ENCODE peak calls at places on chromosomes 5 and 9, in six cellular contexts. One of them, this sample, is unnamed.

GRCh38 chr5:17992296-17992695 is 358.0 kb downstream of the TAF11L14 start:
- DNase-seq in H1: no peak
- DNase-seq in IMR-90: no peak
- DNase-seq in mesenchymal stem cell: no peak
- DNase-seq in H9: no peak
- DNase-seq in neuronal stem cell: no peak
- DNase-seq in this sample: no peak

GRCh38 chr5:72510610-72511121 is 3.5 kb upstream of the ZNF366 start:
- DNase-seq in H1: no peak
- DNase-seq in IMR-90: peak
- DNase-seq in mesenchymal stem cell: peak
- DNase-seq in H9: no peak
- DNase-seq in neuronal stem cell: no peak
- DNase-seq in this sample: no peak

GRCh38 chr5:145510324-145510723 is 324.8 kb downstream of the PRELID2 start:
- DNase-seq in H1: no peak
- DNase-seq in IMR-90: peak
- DNase-seq in mesenchymal stem cell: peak
- DNase-seq in H9: no peak
- DNase-seq in neuronal stem cell: no peak
- DNase-seq in this sample: no peak

GRCh38 chr9:25742241-25742640 is 64.0 kb upstream of the TUSC1 start:
- DNase-seq in H1: no peak
- DNase-seq in IMR-90: no peak
- DNase-seq in mesenchymal stem cell: no peak
- DNase-seq in H9: no peak
- DNase-seq in neuronal stem cell: peak
- DNase-seq in this sample: peak

GRCh38 chr5:136016945-136017530 is 11.8 kb upstream of the TGFBI start:
- DNase-seq in H1: no peak
- DNase-seq in IMR-90: peak
- DNase-seq in mesenchymal stem cell: peak
- DNase-seq in H9: no peak
- DNase-seq in neuronal stem cell: no peak
- DNase-seq in this sample: no peak

GRCh38 chr5:149581192-149581861 is at the start of gene ARHGEF37:
- DNase-seq in H1: peak
- DNase-seq in IMR-90: no peak
- DNase-seq in mesenchymal stem cell: peak
- DNase-seq in H9: peak
- DNase-seq in neuronal stem cell: peak
- DNase-seq in this sample: peak

GRCh38 chr5:15720515-15720914 is 220.5 kb downstream of the FBXL7 start:
- DNase-seq in H1: no peak
- DNase-seq in IMR-90: no peak
- DNase-seq in mesenchymal stem cell: no peak
- DNase-seq in H9: no peak
- DNase-seq in neuronal stem cell: no peak
- DNase-seq in this sample: no peak

GRCh38 chr9:26928966-26929495 is 18.0 kb downstream of the PLAA start:
- DNase-seq in H1: no peak
- DNase-seq in IMR-90: no peak
- DNase-seq in mesenchymal stem cell: no peak
- DNase-seq in H9: no peak
- DNase-seq in neuronal stem cell: no peak
- DNase-seq in this sample: no peak

GRCh38 chr5:54900906-54901725 is 84.3 kb downstream of the ESM1 start:
- DNase-seq in H1: no peak
- DNase-seq in IMR-90: peak
- DNase-seq in mesenchymal stem cell: peak
- DNase-seq in H9: no peak
- DNase-seq in neuronal stem cell: no peak
- DNase-seq in this sample: no peak

GRCh38 chr5:14977058-14977640 is 105.6 kb upstream of the ANKH start:
- DNase-seq in H1: no peak
- DNase-seq in IMR-90: no peak
- DNase-seq in mesenchymal stem cell: no peak
- DNase-seq in H9: no peak
- DNase-seq in neuronal stem cell: no peak
- DNase-seq in this sample: no peak

GRCh38 chr9:13865869-13866268 is 448.1 kb downstream of the NFIB start:
- DNase-seq in H1: no peak
- DNase-seq in IMR-90: no peak
- DNase-seq in mesenchymal stem cell: no peak
- DNase-seq in H9: no peak
- DNase-seq in neuronal stem cell: no peak
- DNase-seq in this sample: no peak

GRCh38 chr9:70587143-70587710 is 172.8 kb upstream of the KLF9 start:
- DNase-seq in H1: no peak
- DNase-seq in IMR-90: peak
- DNase-seq in mesenchymal stem cell: peak
- DNase-seq in H9: no peak
- DNase-seq in neuronal stem cell: no peak
- DNase-seq in this sample: no peak

GRCh38 chr9:2967779-2968178 is 123.9 kb upstream of the PUM3 start:
- DNase-seq in H1: no peak
- DNase-seq in IMR-90: no peak
- DNase-seq in mesenchymal stem cell: no peak
- DNase-seq in H9: no peak
- DNase-seq in neuronal stem cell: no peak
- DNase-seq in this sample: no peak

GRCh38 chr5:55051357-55051756 is 27.3 kb downstream of the GZMK start:
- DNase-seq in H1: no peak
- DNase-seq in IMR-90: no peak
- DNase-seq in mesenchymal stem cell: no peak
- DNase-seq in H9: no peak
- DNase-seq in neuronal stem cell: no peak
- DNase-seq in this sample: no peak

GRCh38 chr9:27117489-27118135 is 8.6 kb downstream of the TEK start:
- DNase-seq in H1: no peak
- DNase-seq in IMR-90: no peak
- DNase-seq in mesenchymal stem cell: no peak
- DNase-seq in H9: peak
- DNase-seq in neuronal stem cell: no peak
- DNase-seq in this sample: peak

GRCh38 chr5:33969572-33970452 is 14.7 kb downstream of the SLC45A2 start:
- DNase-seq in H1: no peak
- DNase-seq in IMR-90: peak
- DNase-seq in mesenchymal stem cell: peak
- DNase-seq in H9: peak
- DNase-seq in neuronal stem cell: peak
- DNase-seq in this sample: peak

GRCh38 chr5:72177538-72177937 is 70.3 kb downstream of the MAP1B start:
- DNase-seq in H1: no peak
- DNase-seq in IMR-90: no peak
- DNase-seq in mesenchymal stem cell: no peak
- DNase-seq in H9: no peak
- DNase-seq in neuronal stem cell: no peak
- DNase-seq in this sample: no peak

GRCh38 chr5:72265032-72265903 is 54.8 kb downstream of the MRPS27 start:
- DNase-seq in H1: no peak
- DNase-seq in IMR-90: no peak
- DNase-seq in mesenchymal stem cell: no peak
- DNase-seq in H9: no peak
- DNase-seq in neuronal stem cell: no peak
- DNase-seq in this sample: no peak

GRCh38 chr5:10863763-10864383 is 102.8 kb upstream of the DAP start:
- DNase-seq in H1: peak
- DNase-seq in IMR-90: peak
- DNase-seq in mesenchymal stem cell: peak
- DNase-seq in H9: peak
- DNase-seq in neuronal stem cell: peak
- DNase-seq in this sample: peak

GRCh38 chr9:26813247-26813646 is 79.4 kb downstream of the CAAP1 start:
- DNase-seq in H1: no peak
- DNase-seq in IMR-90: no peak
- DNase-seq in mesenchymal stem cell: no peak
- DNase-seq in H9: no peak
- DNase-seq in neuronal stem cell: no peak
- DNase-seq in this sample: no peak

GRCh38 chr9:132995906-132996305 is 17.4 kb downstream of the GFI1B start:
- DNase-seq in H1: no peak
- DNase-seq in IMR-90: no peak
- DNase-seq in mesenchymal stem cell: no peak
- DNase-seq in H9: no peak
- DNase-seq in neuronal stem cell: no peak
- DNase-seq in this sample: no peak

GRCh38 chr5:159825551-159826051 is 90.7 kb upstream of the ADRA1B start:
- DNase-seq in H1: no peak
- DNase-seq in IMR-90: no peak
- DNase-seq in mesenchymal stem cell: no peak
- DNase-seq in H9: no peak
- DNase-seq in neuronal stem cell: no peak
- DNase-seq in this sample: no peak

GRCh38 chr5:91307023-91307422 is 76.1 kb downstream of the ARRDC3 start:
- DNase-seq in H1: no peak
- DNase-seq in IMR-90: peak
- DNase-seq in mesenchymal stem cell: no peak
- DNase-seq in H9: no peak
- DNase-seq in neuronal stem cell: no peak
- DNase-seq in this sample: no peak

GRCh38 chr5:93791520-93791972 is 50.1 kb upstream of the POU5F2 start:
- DNase-seq in H1: no peak
- DNase-seq in IMR-90: peak
- DNase-seq in mesenchymal stem cell: peak
- DNase-seq in H9: no peak
- DNase-seq in neuronal stem cell: no peak
- DNase-seq in this sample: peak

DNA sequence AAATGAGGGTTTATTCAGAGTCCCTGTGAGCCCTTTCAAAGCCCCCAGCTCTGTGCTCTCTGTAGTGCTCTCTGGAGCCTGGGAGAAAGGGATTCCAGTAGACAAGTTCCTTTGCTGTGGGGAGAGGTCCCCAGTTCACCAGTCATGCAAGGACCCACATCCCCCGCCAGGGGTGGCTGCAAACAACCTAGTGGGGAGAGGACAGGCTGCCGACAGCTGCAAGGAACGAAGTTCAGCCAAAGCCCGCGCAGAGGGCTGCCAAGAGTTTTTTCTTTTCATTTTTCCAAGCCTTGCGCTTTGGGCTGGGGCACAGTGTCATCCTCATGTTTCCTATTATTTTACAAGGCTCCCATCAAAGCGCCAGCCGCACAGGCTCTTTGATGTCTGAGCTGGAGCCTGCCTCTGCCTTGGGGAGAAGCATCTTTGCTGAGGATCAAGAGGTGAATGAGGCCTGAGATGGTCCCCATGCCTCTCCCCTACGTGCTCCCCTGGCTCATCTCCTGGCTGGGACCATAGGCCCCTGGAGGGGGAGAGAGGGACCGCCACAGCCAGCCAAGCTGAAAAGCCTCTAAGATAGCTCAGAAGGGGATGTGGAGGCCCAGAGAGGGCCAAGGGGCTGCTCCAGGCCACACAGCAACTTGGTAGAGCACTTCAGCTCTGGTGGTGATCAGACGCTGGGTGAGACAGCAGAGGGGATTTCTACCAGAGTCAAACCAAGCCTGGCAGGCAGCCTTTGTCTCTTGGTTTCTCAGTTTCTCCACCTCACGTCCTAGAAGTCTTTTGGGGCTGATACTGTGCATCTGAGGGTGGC is 50.5 kb upstream of the SYNPO start:
- DNase-seq in H1: no peak
- DNase-seq in IMR-90: peak
- DNase-seq in mesenchymal stem cell: peak
- DNase-seq in H9: peak
- DNase-seq in neuronal stem cell: no peak
- DNase-seq in this sample: peak
- H2AK5ac ChIP-seq in H1: no peak
- H2AK5ac ChIP-seq in IMR-90: no peak
- H2AK5ac ChIP-seq in mesenchymal stem cell: no peak
- H2AK5ac ChIP-seq in H9: no peak
- H2AK5ac ChIP-seq in neuronal stem cell: peak
- H2AK5ac ChIP-seq in this sample: no peak

GRCh38 chr9:114804504-114804903 is 1.3 kb downstream of the TNFSF15 start:
- DNase-seq in H1: no peak
- DNase-seq in IMR-90: peak
- DNase-seq in mesenchymal stem cell: peak
- DNase-seq in H9: no peak
- DNase-seq in neuronal stem cell: no peak
- DNase-seq in this sample: no peak
- H2AK5ac ChIP-seq in H1: no peak
- H2AK5ac ChIP-seq in IMR-90: peak
- H2AK5ac ChIP-seq in mesenchymal stem cell: peak
- H2AK5ac ChIP-seq in H9: no peak
- H2AK5ac ChIP-seq in neuronal stem cell: no peak
- H2AK5ac ChIP-seq in this sample: no peak

DNA sequence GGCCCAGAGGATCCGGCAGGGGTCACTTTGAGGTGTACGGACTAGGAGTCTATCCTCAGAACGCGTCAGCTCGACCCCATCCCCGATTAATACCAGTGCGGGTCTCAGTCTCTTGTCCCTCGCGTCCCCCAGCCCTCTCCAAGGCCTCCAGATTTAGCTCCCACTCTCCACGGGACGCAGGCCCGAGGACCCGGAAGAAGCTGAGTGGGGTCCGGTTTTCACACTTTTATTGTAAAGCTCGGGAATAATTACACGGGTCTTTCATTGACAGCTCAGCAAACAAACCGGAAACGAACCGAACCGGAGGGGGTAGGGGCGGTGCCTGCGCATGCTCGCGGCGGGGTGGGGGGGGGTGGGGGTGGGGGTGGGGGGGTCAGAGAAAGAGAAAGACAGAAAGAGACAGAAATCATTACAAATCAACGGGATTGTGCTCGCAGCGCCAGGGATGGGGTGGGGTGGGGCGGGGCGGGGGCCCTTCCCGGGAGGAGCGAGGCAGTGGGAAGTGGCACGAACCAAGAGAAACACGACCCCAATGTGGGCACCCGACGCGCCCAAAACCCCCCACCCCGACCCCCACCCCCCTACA is 27.9 kb downstream of the PCDH1 start:
- DNase-seq in H1: no peak
- DNase-seq in IMR-90: peak
- DNase-seq in mesenchymal stem cell: no peak
- DNase-seq in H9: no peak
- DNase-seq in neuronal stem cell: peak
- DNase-seq in this sample: peak
- H2AK5ac ChIP-seq in H1: peak
- H2AK5ac ChIP-seq in IMR-90: peak
- H2AK5ac ChIP-seq in mesenchymal stem cell: peak
- H2AK5ac ChIP-seq in H9: no peak
- H2AK5ac ChIP-seq in neuronal stem cell: peak
- H2AK5ac ChIP-seq in this sample: peak

DNA sequence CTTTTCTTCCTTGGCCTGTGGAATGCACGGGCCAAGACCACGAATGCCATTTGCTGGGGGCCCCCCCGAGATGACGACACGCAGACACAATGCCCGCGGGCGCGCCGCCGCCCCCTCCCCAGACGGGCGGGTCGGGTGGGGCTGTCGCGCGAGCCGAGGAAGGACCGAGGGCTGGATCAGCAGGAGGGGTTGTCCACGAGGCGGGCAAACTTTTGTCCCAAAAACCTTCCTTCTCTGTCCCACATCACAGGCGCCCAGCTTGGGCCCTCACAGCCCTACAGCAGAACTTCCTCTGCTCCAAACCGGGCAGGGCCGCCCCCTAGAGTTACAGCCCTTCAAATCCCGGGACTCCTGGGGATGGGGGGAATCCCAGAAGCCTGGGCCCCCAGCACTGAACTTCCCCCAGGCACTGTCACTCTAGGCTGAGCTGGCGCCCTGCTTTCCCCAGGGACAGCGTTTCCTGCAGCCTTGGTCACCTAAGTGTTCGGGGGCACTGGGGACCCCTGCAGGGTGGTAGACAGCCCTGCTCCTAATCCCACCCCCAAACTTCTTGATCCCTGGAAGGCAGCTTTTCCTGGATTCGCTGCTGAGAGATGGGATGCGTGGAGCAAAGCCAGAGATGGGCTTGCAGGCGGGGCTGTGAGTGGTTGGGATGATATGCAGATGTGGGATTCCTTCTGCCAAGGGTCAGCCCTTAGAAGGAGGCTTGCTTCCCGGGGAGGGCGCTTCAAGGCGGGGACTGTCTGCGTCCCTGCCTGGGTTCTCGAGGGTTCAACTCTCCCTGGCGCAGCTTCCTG is 980 bp downstream of the COL5A1 start:
- DNase-seq in H1: peak
- DNase-seq in IMR-90: peak
- DNase-seq in mesenchymal stem cell: peak
- DNase-seq in H9: peak
- DNase-seq in neuronal stem cell: peak
- DNase-seq in this sample: peak
- H2AK5ac ChIP-seq in H1: no peak
- H2AK5ac ChIP-seq in IMR-90: peak
- H2AK5ac ChIP-seq in mesenchymal stem cell: peak
- H2AK5ac ChIP-seq in H9: no peak
- H2AK5ac ChIP-seq in neuronal stem cell: peak
- H2AK5ac ChIP-seq in this sample: no peak